ENCODE peak calls at places on chromosomes 7 and 10, in four cellular contexts. W is suprapubic skin, H is fibroblast of lung, D is ovary. I is an unnamed sample.
A peak's percentile ranks its signal among the peaks of the same experiment; 100 is the strongest.

GRCh38 chr7:102152672-102153585 is 133.7 kb upstream of the SH2B2 start:
- DNase-seq in W (no peak), H (peak; percentile 47), D (no peak), I (peak; percentile 19)

GRCh38 chr7:71595176-71595575 is 463.2 kb downstream of the GALNT17 start:
- DNase-seq in D (no peak), H (no peak), W (no peak), I (no peak)

GRCh38 chr7:135744938-135745701 is 3.5 kb downstream of the FAM180A start:
- DNase-seq in W (no peak), H (peak; percentile 74), D (no peak), I (no peak)

GRCh38 chr10:22784668-22785067 is 70.3 kb upstream of the PIP4K2A start:
- DNase-seq in D (no peak), W (no peak), H (no peak), I (no peak)

GRCh38 chr7:50805425-50806130 is 22.9 kb upstream of the GRB10 start:
- DNase-seq in H (no peak), D (no peak), W (no peak), I (no peak)

GRCh38 chr10:82206831-82207230 is 331.8 kb downstream of the NRG3 start:
- DNase-seq in W (no peak), D (no peak), H (no peak), I (no peak)

GRCh38 chr10:128971324-128971723 is 495.7 kb upstream of the MGMT start:
- DNase-seq in W (no peak), D (no peak), H (no peak), I (no peak)

GRCh38 chr10:4303045-4303444 is 518.0 kb upstream of the KLF6 start:
- DNase-seq in D (no peak), W (no peak), H (peak; percentile 32), I (no peak)

GRCh38 chr10:27724287-27724686 is 21.3 kb downstream of the MKX start:
- DNase-seq in H (no peak), D (no peak), W (no peak), I (no peak)

GRCh38 chr7:112630565-112630964 is 149.8 kb downstream of the LSMEM1 start:
- DNase-seq in D (no peak), H (peak; percentile 89), W (no peak), I (no peak)

GRCh38 chr10:3503299-3503698 is 281.7 kb downstream of the KLF6 start:
- DNase-seq in D (no peak), W (no peak), H (no peak), I (no peak)

GRCh38 chr10:71713135-71714040 is 6.2 kb downstream of the C10orf105 start:
- DNase-seq in D (peak; percentile 94), H (peak; percentile 79), W (peak; percentile 95), I (no peak)
- TF ChIP-seq CTCF in D (no peak), H (peak; percentile 20), W (peak; percentile 1), I (no peak)

GRCh38 chr7:133372337-133372736 is 119.5 kb downstream of the EXOC4 start:
- DNase-seq in D (no peak), H (no peak), W (no peak), I (no peak)

GRCh38 chr7:133376514-133376913 is 123.6 kb downstream of the EXOC4 start:
- DNase-seq in H (no peak), W (no peak), D (no peak), I (no peak)
- TF ChIP-seq CTCF in H (no peak), W (no peak), D (no peak), I (no peak)

DNA sequence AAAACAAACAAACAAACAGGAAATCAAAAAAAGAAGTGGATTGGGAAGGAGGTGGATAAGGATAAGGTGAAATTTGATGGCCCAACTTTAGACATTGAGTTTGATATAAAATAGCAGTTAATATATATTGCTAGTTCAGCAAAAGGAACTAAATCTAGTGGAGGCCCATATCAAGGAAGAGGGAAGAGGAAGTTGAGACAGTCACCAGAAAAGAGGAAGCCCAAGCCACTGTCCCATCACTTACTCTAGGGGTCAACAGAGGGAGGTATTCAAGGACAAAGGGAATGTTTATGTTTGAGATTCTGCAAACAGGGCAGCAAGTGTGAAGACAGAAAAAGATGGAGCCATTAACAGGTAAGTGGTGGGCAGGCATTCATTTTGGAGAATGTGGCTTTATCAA is 3.7 kb downstream of the LAMTOR4 start:
- DNase-seq in D (no peak), W (no peak), H (no peak), I (no peak)
- TF ChIP-seq CTCF in D (no peak), W (no peak), H (no peak), I (no peak)

GRCh38 chr10:14409856-14410458 is 79.2 kb upstream of the FRMD4A start:
- DNase-seq in W (no peak), H (no peak), D (no peak), I (no peak)
- TF ChIP-seq CTCF in W (no peak), H (no peak), D (no peak), I (no peak)

GRCh38 chr10:71439670-71440425 is 43.1 kb downstream of the CDH23 start:
- DNase-seq in W (no peak), H (no peak), D (no peak), I (no peak)
- TF ChIP-seq CTCF in W (no peak), H (no peak), D (no peak), I (no peak)

DNA sequence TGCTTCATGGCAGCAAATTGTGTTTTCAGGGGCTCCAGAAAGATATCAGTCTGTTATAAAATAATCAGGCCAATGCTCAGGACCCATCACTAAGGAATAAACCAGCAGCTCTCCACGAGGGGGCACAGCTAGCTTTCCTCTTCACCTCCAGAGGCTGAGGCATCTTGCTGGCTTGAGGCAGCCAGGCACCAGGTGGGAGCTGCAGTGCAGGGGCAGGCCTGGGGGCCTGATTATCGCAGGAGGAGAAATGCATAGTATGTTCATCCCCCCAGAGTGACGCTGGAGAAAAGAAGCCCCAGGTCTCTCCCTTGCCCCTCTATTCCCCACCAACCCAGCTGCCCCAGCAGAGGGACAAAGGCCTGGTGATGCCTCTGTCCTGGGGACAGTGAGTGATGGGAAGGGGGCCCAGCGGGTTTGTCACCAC is 128.3 kb upstream of the FAM20C start:
- DNase-seq in H (peak; percentile 64), W (peak; percentile 56), D (peak; percentile 78), I (peak; percentile 44)
- TF ChIP-seq CTCF in H (peak; percentile 53), W (no peak), D (peak; percentile 43), I (no peak)

DNA sequence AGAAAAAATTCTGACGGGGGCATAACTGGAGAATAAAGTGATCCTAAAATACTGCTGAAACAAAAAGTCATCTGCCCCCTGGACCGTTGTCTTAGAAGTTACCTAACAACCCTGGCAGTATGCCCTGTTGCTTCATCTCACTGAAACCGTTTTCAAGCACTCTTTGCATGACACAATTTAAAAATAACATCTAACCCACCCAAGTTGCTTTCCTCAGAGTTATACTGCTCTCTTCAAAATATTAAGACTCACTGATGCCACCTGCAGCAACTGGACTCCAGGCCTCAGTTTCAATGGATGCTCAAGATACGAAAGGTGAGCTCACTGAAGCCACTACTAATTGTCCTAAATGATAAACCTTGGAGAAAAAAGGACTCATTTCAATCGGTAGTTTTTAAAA is 57.4 kb downstream of the CDK6 start:
- DNase-seq in W (peak; percentile 77), D (no peak), H (peak; percentile 87), I (no peak)
- TF ChIP-seq CTCF in W (no peak), D (no peak), H (no peak), I (no peak)

DNA sequence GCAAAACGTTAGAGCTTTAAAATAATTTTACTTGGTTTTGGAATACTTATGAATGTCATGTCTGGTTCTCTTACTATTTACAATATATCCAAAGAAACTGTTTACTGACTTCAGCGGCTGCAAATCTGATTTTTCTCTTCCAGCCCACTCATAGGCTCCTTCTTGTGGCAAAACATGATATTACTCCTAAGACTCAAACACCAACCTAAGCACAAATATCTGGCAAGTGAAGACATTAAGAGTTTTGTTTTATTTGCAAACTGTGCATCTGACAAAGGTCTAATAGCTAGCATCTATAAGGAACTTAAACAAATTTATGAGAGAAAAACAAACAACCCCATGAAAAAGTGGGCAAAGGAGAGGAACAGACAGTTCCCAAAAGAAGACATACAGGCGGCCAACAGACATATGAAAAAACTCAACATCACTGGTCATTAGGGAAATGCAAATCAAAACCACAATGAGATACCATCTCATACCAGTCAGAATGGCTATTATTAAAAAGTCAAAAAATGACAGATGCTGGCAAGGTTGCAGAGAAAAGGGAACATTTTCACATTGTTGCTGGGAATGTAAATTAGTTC is 20.3 kb upstream of the GJC3 start:
- DNase-seq in D (no peak), H (peak; percentile 24), W (no peak), I (no peak)
- TF ChIP-seq CTCF in D (no peak), H (peak; percentile 37), W (no peak), I (peak; percentile 18)

GRCh38 chr10:21552638-21553037 is 18.6 kb downstream of the MLLT10 start:
- DNase-seq in H (no peak), D (no peak), W (no peak), I (no peak)
- TF ChIP-seq CTCF in H (no peak), D (no peak), W (no peak), I (no peak)

GRCh38 chr7:100122067-100122466 is 2.6 kb downstream of the CNPY4 start:
- DNase-seq in H (no peak), D (no peak), W (no peak), I (no peak)

GRCh38 chr7:100118388-100119074 is 627 bp downstream of the TAF6 start:
- DNase-seq in D (no peak), W (no peak), H (no peak), I (no peak)

GRCh38 chr7:100120518-100121085 is 1.2 kb downstream of the CNPY4 start:
- DNase-seq in W (no peak), D (peak; percentile 26), H (no peak), I (no peak)

GRCh38 chr7:100119075-100119700 is at the start of the genes CNPY4 and TAF6:
- DNase-seq in D (peak; percentile 97), H (peak; percentile 97), W (peak; percentile 97), I (peak; percentile 89)

DNA sequence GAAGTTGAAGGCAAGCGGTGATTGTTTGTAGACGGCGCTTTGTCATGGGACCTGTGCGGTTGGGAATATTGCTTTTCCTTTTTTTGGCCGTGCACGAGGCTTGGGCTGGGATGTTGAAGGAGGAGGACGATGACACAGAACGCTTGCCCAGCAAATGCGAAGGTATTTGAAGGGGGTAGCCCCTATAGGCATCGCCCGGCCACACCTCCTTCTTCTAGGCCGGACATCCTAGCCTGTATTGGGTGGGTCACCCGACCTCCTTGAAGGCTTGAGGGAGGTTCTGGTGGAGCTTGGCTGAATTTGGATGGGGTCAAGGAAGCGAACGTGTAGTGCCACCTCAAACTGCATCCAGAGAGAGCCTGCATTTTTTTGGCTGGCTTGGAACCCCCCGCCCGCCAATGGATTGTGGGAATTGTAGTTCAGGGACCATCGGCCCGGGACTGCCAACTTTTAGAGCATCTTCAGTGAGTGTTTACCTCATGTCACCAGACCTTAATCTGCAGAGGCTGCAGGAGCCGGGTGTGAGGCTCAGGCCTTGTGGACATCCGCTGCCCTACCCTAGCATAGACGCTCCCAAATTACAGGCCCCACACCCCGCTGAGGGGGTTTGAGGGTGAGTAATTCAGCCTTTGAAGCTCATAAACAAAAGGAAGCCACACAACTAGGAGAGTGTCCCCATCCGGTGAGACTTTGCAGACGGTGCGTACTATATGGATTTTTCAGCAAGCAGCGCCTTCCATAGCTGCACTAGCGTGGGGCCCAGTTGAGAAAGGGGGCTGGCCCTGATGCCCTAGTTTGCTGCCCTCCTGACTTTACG is 475 bp downstream of the CNPY4 start:
- DNase-seq in H (peak; percentile 65), W (peak; percentile 88), D (peak; percentile 79), I (peak; percentile 70)
- TF ChIP-seq CTCF in H (no peak), W (no peak), D (no peak), I (no peak)